ENCODE peak calls at places on chromosomes 4 and X, in seven cellular contexts. E is heart left ventricle; C is BE2C; U is stimulated activated CD4-positive, alpha-beta T cell treated with anti-CD3 and anti-CD28 coated beads, Interleukin-2, amount 100 ng/mL, for 24 hours; H is kidney tubule cell; B is OCI-M1; G is naive B cell. F is an unnamed sample.

GRCh38 chr4:80265571-80266266 is 745 bp upstream of the FGF5 start:
- DNase-seq in E (no peak), C (no peak), U (peak), H (peak), B (no peak), G (no peak), F (peak)

GRCh38 chr4:39559641-39560040 is 32.4 kb upstream of the UGDH start:
- DNase-seq in E (no peak), C (no peak), U (no peak), H (no peak), B (no peak), G (no peak), F (no peak)

GRCh38 chrX:102126863-102127262 is 1.4 kb downstream of the TCEAL2 start:
- DNase-seq in E (no peak), C (no peak), U (no peak), H (no peak), B (no peak), G (no peak), F (no peak)

GRCh38 chr4:125739760-125740159 is 425.0 kb downstream of the FAT4 start:
- DNase-seq in E (peak), C (no peak), U (no peak), H (no peak), B (no peak), G (no peak), F (no peak)

GRCh38 chrX:79477691-79478090 is 110.6 kb upstream of the ITM2A start:
- DNase-seq in E (no peak), C (no peak), U (no peak), H (peak), B (peak), G (no peak), F (no peak)

GRCh38 chrX:12115377-12115776 is 22.9 kb upstream of the FRMPD4 start:
- DNase-seq in E (no peak), C (no peak), U (peak), H (peak), B (peak), G (no peak), F (no peak)

GRCh38 chr4:56426273-56426672 is 9.1 kb downstream of the PPAT start:
- DNase-seq in E (no peak), C (no peak), U (no peak), H (no peak), B (no peak), G (no peak), F (no peak)

GRCh38 chrX:23578079-23578478 is 89.2 kb upstream of the PRDX4 start:
- DNase-seq in E (no peak), C (no peak), U (no peak), H (no peak), B (no peak), G (no peak), F (no peak)

GRCh38 chr4:156792462-156793085 is 179.0 kb downstream of the PDGFC start:
- DNase-seq in E (no peak), C (no peak), U (no peak), H (no peak), B (no peak), G (no peak), F (no peak)

GRCh38 chr4:79178770-79179169 is 147.1 kb downstream of the NAA11 start:
- DNase-seq in E (peak), C (no peak), U (no peak), H (no peak), B (no peak), G (no peak), F (no peak)

GRCh38 chr4:183989471-183989870 is 84.4 kb downstream of the STOX2 start:
- DNase-seq in E (no peak), C (no peak), U (no peak), H (no peak), B (peak), G (no peak), F (peak)

GRCh38 chrX:150942958-150943594 is 40.1 kb upstream of the HMGB3 start:
- DNase-seq in E (no peak), C (no peak), U (no peak), H (no peak), B (no peak), G (no peak), F (no peak)

GRCh38 chrX:28581522-28581921 is 5.7 kb upstream of the IL1RAPL1 start:
- DNase-seq in E (no peak), C (no peak), U (no peak), H (no peak), B (no peak), G (no peak), F (no peak)

GRCh38 chrX:64580605-64581004 is 185.4 kb upstream of the MTMR8 start:
- DNase-seq in E (no peak), C (no peak), U (no peak), H (no peak), B (peak), G (no peak), F (no peak)

GRCh38 chr4:46389301-46389761 is 597 bp downstream of the GABRA2 start:
- DNase-seq in E (no peak), C (no peak), U (no peak), H (peak), B (no peak), G (no peak), F (no peak)

GRCh38 chrX:67587946-67588624 is 44.3 kb downstream of the AR start:
- DNase-seq in E (no peak), C (no peak), U (no peak), H (no peak), B (no peak), G (no peak), F (peak)

GRCh38 chr4:6463311-6464289 is 8.8 kb downstream of the PPP2R2C start:
- DNase-seq in E (peak), C (no peak), U (no peak), H (no peak), B (no peak), G (no peak), F (no peak)

GRCh38 chr4:188110036-188110435 is 633 bp upstream of the TRIML2 start:
- DNase-seq in E (no peak), C (no peak), U (no peak), H (no peak), B (no peak), G (no peak), F (no peak)

GRCh38 chr4:151672996-151673395 is 87.8 kb downstream of the GATB start:
- DNase-seq in E (no peak), C (no peak), U (no peak), H (no peak), B (no peak), G (no peak), F (no peak)

GRCh38 chr4:159015862-159016261 is 87.0 kb upstream of the RAPGEF2 start:
- DNase-seq in E (no peak), C (no peak), U (no peak), H (no peak), B (peak), G (no peak), F (no peak)

GRCh38 chrX:17328837-17329236 is 46.2 kb upstream of the NHS start:
- DNase-seq in E (no peak), C (no peak), U (no peak), H (no peak), B (no peak), G (no peak), F (no peak)

GRCh38 chrX:24475480-24475879 is 10.4 kb downstream of the PDK3 start:
- DNase-seq in E (no peak), C (no peak), U (no peak), H (no peak), B (peak), G (no peak), F (no peak)

GRCh38 chrX:38636949-38637819 is 75.8 kb downstream of the TSPAN7 start:
- DNase-seq in E (no peak), C (peak), U (no peak), H (no peak), B (no peak), G (no peak), F (no peak)

GRCh38 chr4:3035674-3036073 is 38.7 kb downstream of the HTT-AS start:
- DNase-seq in E (no peak), C (no peak), U (no peak), H (no peak), B (no peak), G (no peak), F (no peak)

GRCh38 chrX:136147320-136147901 is at the start of gene FHL1:
- DNase-seq in E (peak), C (peak), U (peak), H (no peak), B (no peak), G (peak), F (peak)

GRCh38 chrX:63930140-63930539 is 145.1 kb upstream of the ARHGEF9 start:
- DNase-seq in E (no peak), C (no peak), U (no peak), H (peak), B (peak), G (no peak), F (no peak)

GRCh38 chr4:100848865-100849264 is 331.0 kb upstream of the EMCN start:
- DNase-seq in E (no peak), C (no peak), U (no peak), H (no peak), B (peak), G (no peak), F (no peak)

GRCh38 chrX:139120760-139121159 is 409.2 kb upstream of the FGF13 start:
- DNase-seq in E (no peak), C (no peak), U (no peak), H (peak), B (no peak), G (no peak), F (peak)

GRCh38 chrX:7779644-7780043 is 63.3 kb upstream of the VCX start:
- DNase-seq in E (no peak), C (no peak), U (no peak), H (no peak), B (no peak), G (no peak), F (no peak)

GRCh38 chrX:140572724-140573123 is 67.9 kb upstream of the SOX3 start:
- DNase-seq in E (no peak), C (peak), U (peak), H (peak), B (peak), G (no peak), F (peak)

GRCh38 chr4:124265701-124266100 is 446.8 kb downstream of the ANKRD50 start:
- DNase-seq in E (no peak), C (no peak), U (no peak), H (no peak), B (no peak), G (no peak), F (no peak)

GRCh38 chr4:20612313-20612712 is 87.9 kb upstream of the PACRGL start:
- DNase-seq in E (no peak), C (no peak), U (no peak), H (peak), B (no peak), G (no peak), F (no peak)

F was measured in Caki2.